ENCODE peak calls at places on chromosomes 12 and 14, in nine cellular contexts. W, V, J, K, O, I, Y, S and X are unnamed samples.
A peak's percentile ranks its signal among the peaks of the same experiment; 100 is the strongest.

GRCh38 chr12:54004063-54004840 is 4.3 kb downstream of the HOXC9 start:
- DNase-seq in W (no peak), V (no peak), J (no peak), K (no peak), O (no peak), I (no peak), Y (no peak), S (no peak), X (no peak)

GRCh38 chr14:63777024-63777423 is 49.2 kb upstream of the SGPP1 start:
- DNase-seq in W (no peak), V (no peak), J (no peak), K (no peak), O (peak; percentile 69), I (no peak), Y (peak; percentile 68), S (no peak), X (no peak)

GRCh38 chr12:68420225-68421008 is 88.3 kb upstream of the MDM1 start:
- DNase-seq in W (no peak), V (no peak), J (no peak), K (no peak), O (no peak), I (peak; percentile 9), Y (peak; percentile 45), S (peak; percentile 11), X (no peak)

GRCh38 chr12:121061831-121062230 is 22.8 kb upstream of the OASL start:
- DNase-seq in W (no peak), V (no peak), J (no peak), K (no peak), O (no peak), I (no peak), Y (peak; percentile 10), S (no peak), X (no peak)

GRCh38 chr12:25377475-25378179 is 126.9 kb upstream of the KRAS start:
- DNase-seq in W (no peak), V (no peak), J (no peak), K (no peak), O (peak; percentile 55), I (no peak), Y (peak; percentile 47), S (peak; percentile 24), X (no peak)

GRCh38 chr14:100203962-100204834 is 34.7 kb upstream of the YY1 start:
- DNase-seq in W (no peak), V (no peak), J (no peak), K (no peak), O (peak; percentile 72), I (no peak), Y (peak; percentile 42), S (no peak), X (no peak)

GRCh38 chr12:94099191-94099983 is 49.0 kb upstream of the PLXNC1 start:
- DNase-seq in W (no peak), V (no peak), J (no peak), K (no peak), O (peak; percentile 94), I (no peak), Y (peak; percentile 47), S (no peak), X (peak; percentile 71)

GRCh38 chr12:31491819-31492598 is 98.9 kb downstream of the DENND5B start:
- DNase-seq in W (no peak), V (no peak), J (no peak), K (no peak), O (peak; percentile 89), I (no peak), Y (peak; percentile 81), S (no peak), X (no peak)

GRCh38 chr12:42086021-42086420 is 58.7 kb downstream of the GXYLT1 start:
- DNase-seq in W (no peak), V (no peak), J (no peak), K (no peak), O (no peak), I (no peak), Y (peak; percentile 62), S (no peak), X (no peak)

GRCh38 chr12:121581681-121582439 is 1.0 kb upstream of the KDM2B start:
- DNase-seq in W (no peak), V (no peak), J (no peak), K (no peak), O (no peak), I (peak; percentile 13), Y (peak; percentile 83), S (no peak), X (no peak)

GRCh38 chr14:50000215-50001145 is 107.6 kb downstream of the ARF6 start:
- DNase-seq in W (peak; percentile 72), V (peak; percentile 61), J (no peak), K (peak; percentile 13), O (peak; percentile 83), I (peak; percentile 42), Y (peak; percentile 93), S (peak; percentile 81), X (no peak)

GRCh38 chr12:49659753-49660152 is 36.4 kb downstream of the PRPF40B start:
- DNase-seq in W (no peak), V (no peak), J (no peak), K (no peak), O (no peak), I (no peak), Y (no peak), S (no peak), X (no peak)